ENCODE peak calls at places on chromosomes 1 and 21, in nine cellular contexts. H, T, Q, U, M, F, Z, J and D are unnamed samples.

GRCh38 chr1:238991730-238992490 is 394.5 kb upstream of the CHRM3 start:
- DNase-seq in T (no peak), Z (no peak), M (no peak), F (peak), H (no peak), U (peak), J (no peak), Q (no peak), D (no peak)

GRCh38 chr1:35726814-35727433 is 8.2 kb upstream of the C1orf216 start:
- DNase-seq in Q (peak), J (peak), T (peak), H (peak), Z (peak), U (peak), M (peak), F (no peak), D (no peak)

GRCh38 chr1:35603941-35604340 is 30.8 kb downstream of the TFAP2E start:
- DNase-seq in M (no peak), Q (no peak), U (no peak), H (no peak), T (no peak), F (no peak), J (no peak), Z (no peak), D (no peak)

GRCh38 chr1:68198752-68199151 is 33.6 kb downstream of the WLS start:
- DNase-seq in T (no peak), U (no peak), Z (no peak), H (no peak), M (no peak), J (no peak), F (no peak), Q (no peak), D (no peak)

GRCh38 chr21:41768371-41769042 is 1.7 kb upstream of the RIPK4 start:
- DNase-seq in M (peak), U (no peak), H (no peak), J (peak), Z (no peak), Q (peak), F (peak), T (no peak), D (no peak)

GRCh38 chr1:243926803-243927245 is 76.8 kb upstream of the AKT3 start:
- DNase-seq in M (no peak), H (no peak), T (no peak), Z (no peak), J (peak), U (no peak), F (peak), Q (no peak), D (no peak)

GRCh38 chr1:78146137-78146822 is 100.5 kb downstream of the GIPC2 start:
- DNase-seq in H (no peak), M (no peak), F (no peak), J (no peak), T (no peak), Q (no peak), Z (no peak), U (no peak), D (no peak)

GRCh38 chr1:206508956-206509355 is 1.6 kb downstream of the RASSF5 start:
- DNase-seq in T (no peak), H (no peak), U (no peak), F (no peak), M (peak), J (no peak), Q (no peak), Z (no peak), D (no peak)

GRCh38 chr1:22104865-22105437 is 37.9 kb downstream of the WNT4 start:
- DNase-seq in M (no peak), H (no peak), U (no peak), T (peak), Q (peak), J (no peak), F (no peak), Z (no peak), D (no peak)

GRCh38 chr21:21290751-21291150 is 292.5 kb downstream of the NCAM2 start:
- DNase-seq in Z (no peak), U (no peak), M (no peak), Q (no peak), J (no peak), F (no peak), H (no peak), T (no peak), D (no peak)

GRCh38 chr1:43340559-43340958 is 2.9 kb downstream of the MPL start:
- DNase-seq in H (no peak), Q (no peak), T (no peak), J (no peak), U (no peak), F (no peak), M (peak), Z (no peak), D (no peak)

GRCh38 chr1:6519935-6520621 is 28.6 kb upstream of the PLEKHG5 start:
- DNase-seq in T (no peak), F (no peak), U (peak), J (peak), M (no peak), Z (peak), H (no peak), Q (no peak), D (peak)

GRCh38 chr21:24123785-24124184 is 1483.5 kb downstream of the MRPL39 start:
- DNase-seq in H (no peak), Q (no peak), U (no peak), J (no peak), T (no peak), Z (no peak), F (no peak), M (no peak), D (no peak)

GRCh38 chr1:85569122-85569521 is 11.4 kb upstream of the CCN1 start:
- DNase-seq in T (no peak), H (no peak), U (no peak), F (peak), Q (no peak), J (no peak), Z (no peak), M (no peak), D (no peak)

GRCh38 chr1:82565146-82565545 is 764.4 kb downstream of the ADGRL2 start:
- DNase-seq in U (no peak), H (no peak), Q (no peak), F (peak), J (peak), Z (no peak), T (no peak), M (no peak), D (no peak)

GRCh38 chr1:12244078-12244477 is 14.2 kb downstream of the VPS13D start:
- DNase-seq in F (no peak), T (no peak), M (no peak), U (no peak), Q (peak), H (no peak), Z (no peak), J (no peak), D (no peak)

GRCh38 chr21:46092026-46092764 is 5.7 kb upstream of the COL6A2 start:
- DNase-seq in J (peak), H (peak), Z (no peak), U (no peak), T (no peak), F (peak), Q (no peak), M (no peak), D (no peak)

GRCh38 chr21:18387994-18388393 is 15.6 kb downstream of the TMPRSS15 start:
- DNase-seq in Q (no peak), M (no peak), T (no peak), F (no peak), Z (no peak), J (no peak), U (no peak), H (no peak), D (no peak)

GRCh38 chr1:194289569-194290266 is 1103.3 kb upstream of the B3GALT2 start:
- DNase-seq in H (no peak), F (no peak), M (no peak), Z (no peak), T (peak), Q (peak), U (no peak), J (no peak), D (no peak)

GRCh38 chr1:235077571-235078479 is 50.8 kb downstream of the TOMM20 start:
- DNase-seq in H (no peak), J (no peak), Z (no peak), F (no peak), Q (peak), M (no peak), U (no peak), T (peak), D (no peak)

GRCh38 chr21:43975469-43976098 is 36.5 kb upstream of the TRAPPC10 start:
- DNase-seq in Z (peak), M (peak), H (peak), F (no peak), J (peak), T (peak), U (peak), Q (peak), D (peak)

GRCh38 chr1:30378991-30379581 is 344.3 kb downstream of the MATN1 start:
- DNase-seq in Z (no peak), M (no peak), Q (no peak), T (peak), U (no peak), H (no peak), F (peak), J (peak), D (peak)

GRCh38 chr1:87115317-87115885 is 201.0 kb downstream of the HS2ST1 start:
- DNase-seq in J (no peak), T (no peak), M (no peak), Z (no peak), F (peak), H (no peak), Q (no peak), U (no peak), D (no peak)

GRCh38 chr1:15992187-15992553 is 11.9 kb upstream of the SRARP start:
- DNase-seq in M (no peak), Q (no peak), T (no peak), Z (no peak), U (no peak), H (no peak), J (no peak), F (no peak), D (no peak)

GRCh38 chr1:25255711-25256577 is 8.7 kb upstream of the RSRP1 start:
- DNase-seq in M (no peak), Q (no peak), H (no peak), F (no peak), U (no peak), T (no peak), Z (no peak), J (no peak), D (no peak)

GRCh38 chr21:38322551-38322950 is 65.8 kb downstream of the KCNJ15 start:
- DNase-seq in M (no peak), T (no peak), Z (no peak), F (peak), Q (no peak), J (no peak), U (no peak), H (no peak), D (no peak)

GRCh38 chr1:196558424-196558823 is 49.8 kb downstream of the KCNT2 start:
- DNase-seq in M (peak), J (peak), Q (no peak), T (no peak), Z (no peak), U (no peak), F (peak), H (no peak), D (no peak)

GRCh38 chr1:96927125-96927524 is 205.5 kb downstream of the PTBP2 start:
- DNase-seq in J (no peak), H (no peak), Z (no peak), Q (no peak), T (no peak), M (no peak), F (peak), U (no peak), D (no peak)

GRCh38 chr1:61120998-61121397 is 38.6 kb downstream of the NFIA start:
- DNase-seq in T (no peak), J (peak), U (no peak), M (no peak), Q (no peak), H (no peak), F (peak), Z (no peak), D (no peak)

GRCh38 chr1:24193046-24193445 is 6.0 kb upstream of the IFNLR1 start:
- DNase-seq in M (no peak), H (no peak), F (no peak), Q (no peak), U (no peak), Z (no peak), J (no peak), T (no peak), D (no peak)

GRCh38 chr21:44527983-44528633 is 11.9 kb downstream of the KRTAP10-1 start:
- DNase-seq in H (peak), M (no peak), Q (no peak), J (no peak), F (no peak), Z (no peak), T (no peak), U (no peak), D (no peak)

GRCh38 chr1:103256490-103256889 is 148.2 kb upstream of the COL11A1 start:
- DNase-seq in U (no peak), M (no peak), J (no peak), Z (no peak), Q (no peak), F (no peak), H (no peak), T (no peak), D (no peak)

GRCh38 chr1:8825985-8826481 is 8.6 kb upstream of the RERE start:
- DNase-seq in Q (no peak), U (no peak), J (no peak), T (no peak), Z (no peak), F (no peak), H (peak), M (no peak), D (no peak)

GRCh38 chr1:85361106-85361505 is 84.7 kb upstream of the BCL10 start:
- DNase-seq in M (no peak), T (no peak), F (peak), H (no peak), Z (no peak), U (peak), Q (no peak), J (peak), D (no peak)

GRCh38 chr1:87155180-87155579 is 173.5 kb upstream of the LMO4 start:
- DNase-seq in Q (no peak), J (no peak), Z (no peak), U (no peak), M (peak), T (no peak), H (no peak), F (no peak), D (no peak)